ENCODE peak calls at places on chromosome 5, in nine cellular contexts. N is astrocyte, X is keratinocyte, J is pancreas, U is A549, O is fibroblast of lung, A is psoas muscle, S is cardiac muscle cell, K is Caco-2. M is an unnamed sample.

GRCh38 chr5:142280066-142281011 is 44.5 kb downstream of the SPRY4 start:
- DNase-seq in N (peak; percentile 85), J (no peak), X (no peak), O (peak; percentile 72), U (no peak), S (peak; percentile 81), A (peak; percentile 43), K (peak; percentile 46), M (peak; percentile 86)

GRCh38 chr5:170551076-170551475 is 47.3 kb downstream of the KCNIP1 start:
- DNase-seq in S (no peak), O (no peak), N (peak; percentile 38), A (no peak), U (no peak), X (no peak), J (no peak), K (no peak), M (no peak)

GRCh38 chr5:67648201-67648671 is 451.6 kb upstream of the CD180 start:
- DNase-seq in K (no peak), O (peak; percentile 53), A (peak; percentile 83), S (no peak), N (peak; percentile 94), U (no peak), X (no peak), J (peak; percentile 10), M (peak; percentile 85)

GRCh38 chr5:40842351-40842750 is 1.2 kb downstream of the CARD6 start:
- DNase-seq in S (no peak), A (no peak), O (peak; percentile 65), U (no peak), N (no peak), J (no peak), K (no peak), X (no peak), M (no peak)

GRCh38 chr5:135973323-135974018 is 18.7 kb upstream of the LECT2 start:
- DNase-seq in K (peak; percentile 81), J (no peak), N (no peak), S (no peak), X (no peak), O (peak; percentile 88), U (peak; percentile 83), A (no peak), M (no peak)

GRCh38 chr5:59287884-59288283 is 605.6 kb downstream of the PDE4D start:
- DNase-seq in K (no peak), U (peak; percentile 53), S (no peak), A (no peak), N (no peak), O (no peak), X (no peak), J (no peak), M (no peak)

GRCh38 chr5:3222924-3223323 is 372.7 kb upstream of the IRX1 start:
- DNase-seq in S (no peak), J (no peak), N (no peak), A (no peak), U (no peak), O (no peak), K (no peak), X (no peak), M (peak; percentile 5)

GRCh38 chr5:1644810-1645571 is 121.2 kb upstream of the LPCAT1 start:
- DNase-seq in X (peak; percentile 5), K (peak; percentile 82), A (peak; percentile 82), J (peak; percentile 68), S (peak; percentile 92), U (peak; percentile 81), N (peak; percentile 52), O (peak; percentile 82), M (peak; percentile 81)

GRCh38 chr5:40474250-40474649 is 205.5 kb upstream of the PTGER4 start:
- DNase-seq in A (no peak), S (no peak), O (no peak), J (no peak), U (no peak), N (no peak), K (no peak), X (no peak), M (no peak)

GRCh38 chr5:17079562-17079961 is 137.9 kb upstream of the BASP1 start:
- DNase-seq in J (no peak), O (no peak), K (no peak), X (no peak), S (no peak), N (peak; percentile 60), A (no peak), U (no peak), M (no peak)

GRCh38 chr5:174327317-174327864 is 281.9 kb downstream of the NSG2 start:
- DNase-seq in O (peak; percentile 79), X (peak; percentile 35), A (peak; percentile 61), N (peak; percentile 73), U (peak; percentile 78), J (peak; percentile 31), K (peak; percentile 89), S (peak; percentile 95), M (peak; percentile 29)

DNA sequence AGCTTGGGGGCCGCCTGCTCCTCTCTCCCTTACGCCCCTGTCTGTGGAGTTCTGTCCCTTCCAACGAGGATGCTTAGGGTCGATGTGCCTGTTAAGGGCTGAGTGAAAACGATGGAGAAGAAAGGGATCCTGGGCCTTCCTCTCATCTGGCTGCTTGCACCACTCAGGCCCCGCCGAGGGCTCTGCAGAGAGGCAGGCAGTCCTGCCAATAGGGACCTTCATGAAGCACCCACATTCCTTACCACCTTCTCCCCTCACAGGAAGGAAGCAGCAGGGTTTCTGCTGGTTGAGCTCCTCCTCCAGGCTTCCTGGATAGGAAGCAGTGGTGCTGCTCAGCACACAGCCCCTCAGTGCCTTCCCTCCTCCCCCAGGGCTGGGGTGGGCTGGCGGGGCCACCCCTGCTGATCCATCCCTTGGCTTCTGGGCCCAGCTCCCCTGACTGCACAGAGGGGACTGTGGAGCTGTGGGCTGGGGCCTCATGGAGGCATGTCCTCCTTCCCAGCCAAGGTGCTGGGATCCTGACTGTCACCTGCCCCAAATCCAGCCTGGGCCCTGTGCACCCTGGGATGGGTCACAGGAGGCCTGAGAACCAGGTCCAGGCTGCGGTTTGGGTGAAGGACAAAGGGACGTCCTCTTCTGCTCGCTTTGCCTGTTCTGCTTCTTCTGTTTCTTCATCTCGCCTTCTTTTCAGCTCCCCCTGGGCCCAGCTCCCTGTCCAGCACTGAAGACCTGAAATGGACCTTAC is 50.5 kb downstream of the AHRR start:
- DNase-seq in S (no peak), J (no peak), N (no peak), K (no peak), O (no peak), A (no peak), U (no peak), X (no peak), M (no peak)
- H3K4me1 ChIP-seq in S (no peaks in the 10 kb centered on the region), J (no peaks in the 10 kb centered on the region), N (peaks cover 50% of the 10 kb centered on the region), K (peaks cover 10% of the 10 kb centered on the region), O (peaks cover 47% of the 10 kb centered on the region), A (no peaks in the 10 kb centered on the region), U (peaks cover 14% of the 10 kb centered on the region), X (peaks cover 3% of the 10 kb centered on the region), M (peaks cover 6% of the 10 kb centered on the region)

DNA sequence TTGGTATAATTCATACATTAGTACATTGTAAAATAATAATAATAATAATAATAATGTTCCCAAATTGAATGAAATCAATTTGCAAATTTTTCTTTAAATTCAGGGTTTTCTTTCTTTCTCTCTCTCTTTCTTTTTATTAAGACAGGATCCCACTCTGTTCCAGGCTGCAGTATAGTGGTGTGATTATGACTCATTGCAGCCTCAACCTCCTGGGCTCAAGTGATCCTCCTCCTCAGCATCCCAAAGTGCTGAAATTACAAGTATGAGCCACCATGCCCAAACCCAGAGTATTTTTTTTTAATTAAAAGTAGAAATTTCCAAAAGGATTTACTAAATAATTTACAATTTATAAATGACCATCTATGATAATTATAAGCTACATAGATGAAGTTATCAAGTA is 117.7 kb downstream of the HOMER1 start:
- DNase-seq in K (no peak), N (peak; percentile 19), J (no peak), U (no peak), A (no peak), X (no peak), S (no peak), O (peak; percentile 5), M (no peak)
- H3K4me3 ChIP-seq in K (no peak overlapping the region), N (no peak overlapping the region), J (no peak overlapping the region), U (no peak overlapping the region), A (no peak overlapping the region), X (no peak overlapping the region), S (no peak overlapping the region), O (no peak overlapping the region), M (no peak overlapping the region)

DNA sequence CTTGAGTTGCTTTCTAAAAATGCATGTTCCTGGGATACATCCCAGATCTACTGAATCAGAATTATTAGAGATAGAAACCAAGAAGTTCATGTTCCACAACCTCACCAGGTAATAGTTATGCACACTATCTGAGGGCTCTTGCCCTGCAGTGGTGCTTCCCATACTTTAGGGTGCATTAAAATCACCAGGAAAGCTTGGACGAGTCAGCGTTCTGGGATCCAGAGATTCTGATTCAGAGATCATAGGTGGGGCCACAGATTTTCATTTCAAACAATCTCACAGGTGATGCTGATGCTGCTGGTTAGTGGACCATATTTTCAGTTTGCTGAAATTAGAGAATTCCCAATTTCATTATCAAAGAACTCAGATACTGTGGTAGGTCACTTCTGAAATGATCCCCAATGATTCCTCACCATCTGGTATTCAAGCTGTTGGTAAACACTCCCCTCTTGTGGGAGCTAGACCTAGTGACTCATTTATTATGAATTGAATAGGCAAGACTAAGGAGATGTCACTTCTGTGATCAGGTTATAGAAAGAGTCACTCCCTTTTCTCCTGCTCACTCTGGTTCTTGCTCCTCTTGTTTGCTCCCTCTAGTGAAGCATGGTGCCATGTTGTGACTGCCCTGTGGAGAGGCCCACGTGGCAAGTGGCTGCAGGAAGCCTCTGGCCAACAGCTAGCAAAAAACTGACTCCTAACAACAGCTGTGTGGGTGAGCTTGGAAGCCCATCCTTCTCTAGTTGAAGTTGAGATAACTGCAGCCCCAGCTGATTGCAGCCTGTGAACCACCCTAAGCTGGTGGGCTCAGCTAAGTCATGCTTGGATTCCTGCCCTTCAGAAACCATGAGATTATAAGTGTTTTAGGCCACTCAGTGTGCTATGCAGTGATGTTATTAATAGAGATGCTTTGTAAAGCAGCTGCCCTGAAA is 59.8 kb downstream of the SH3TC2 start:
- DNase-seq in A (no peak), S (peak; percentile 26), O (peak; percentile 46), J (no peak), X (no peak), U (peak; percentile 27), N (peak; percentile 57), K (no peak), M (no peak)
- TF ChIP-seq CTCF in A (no peak), S (no peak), O (peak; percentile 13), J (no peak), X (no peak), U (peak; percentile 14), N (peak; percentile 15), K (no peak), M (no peak)

GRCh38 chr5:131209175-131209505 is 38.4 kb downstream of the LYRM7 start:
- DNase-seq in S (no peak), K (no peak), J (no peak), A (no peak), O (no peak), U (no peak), N (no peak), X (no peak), M (no peak)

GRCh38 chr5:131209506-131210191 is 38.9 kb downstream of the LYRM7 start:
- DNase-seq in N (no peak), S (no peak), X (no peak), K (no peak), A (no peak), J (no peak), O (no peak), U (no peak), M (no peak)

GRCh38 chr5:131214828-131215227 is 44.1 kb downstream of the LYRM7 start:
- DNase-seq in S (peak; percentile 11), N (no peak), J (no peak), O (no peak), X (no peak), A (no peak), U (no peak), K (no peak), M (no peak)

GRCh38 chr5:131212471-131213021 is 41.8 kb downstream of the LYRM7 start:
- DNase-seq in J (no peak), X (no peak), N (no peak), U (no peak), K (no peak), S (no peak), A (no peak), O (no peak), M (no peak)

GRCh38 chr5:131211669-131212068 is 40.9 kb downstream of the LYRM7 start:
- DNase-seq in U (no peak), K (no peak), X (no peak), O (no peak), N (no peak), A (no peak), S (no peak), J (no peak), M (no peak)
- H3K4me1 ChIP-seq in U (no peaks in the 10 kb centered on the region), K (no peaks in the 10 kb centered on the region), X (no peaks in the 10 kb centered on the region), O (no peaks in the 10 kb centered on the region), N (no peaks in the 10 kb centered on the region), A (no peaks in the 10 kb centered on the region), S (peaks cover 16% of the 10 kb centered on the region), J (no peaks in the 10 kb centered on the region), M (no peaks in the 10 kb centered on the region)

M was measured in heart left ventricle.